ENCODE peak calls at places on chromosomes 4 and X, in four cellular contexts. D, C, P and O are unnamed samples.

GRCh38 chrX:74450803-74451449 is 29.6 kb downstream of the SLC16A2 start:
- DNase-seq in D (peak; percentile 89), C (peak; percentile 10), P (peak; percentile 90), O (no peak)

GRCh38 chr4:112348488-112349158 is 51.5 kb downstream of the ALPK1 start:
- DNase-seq in D (peak; percentile 60), C (peak; percentile 32), P (peak; percentile 87), O (no peak)

GRCh38 chr4:74969507-74970474 is 36.9 kb downstream of the PARM1 start:
- DNase-seq in D (no peak), C (no peak), P (no peak), O (no peak)

GRCh38 chrX:34810364-34810763 is 132.2 kb upstream of the FAM47B start:
- DNase-seq in D (peak; percentile 64), C (no peak), P (peak; percentile 69), O (no peak)

GRCh38 chr4:152363904-152364303 is 172.0 kb downstream of the FBXW7 start:
- DNase-seq in D (no peak), C (no peak), P (no peak), O (no peak)

GRCh38 chrX:103913356-103914020 is 48.9 kb upstream of the TMSB15B start:
- DNase-seq in D (peak; percentile 2), C (no peak), P (peak; percentile 11), O (no peak)

GRCh38 chrX:9598344-9598743 is 133.5 kb downstream of the TBL1X start:
- DNase-seq in D (no peak), C (no peak), P (no peak), O (no peak)

GRCh38 chr4:40314951-40315350 is 20.2 kb upstream of the CHRNA9 start:
- DNase-seq in D (peak; percentile 64), C (no peak), P (peak; percentile 29), O (no peak)

GRCh38 chr4:123939621-123940020 is 543.0 kb downstream of the SPRY1 start:
- DNase-seq in D (peak; percentile 55), C (peak; percentile 13), P (peak; percentile 78), O (no peak)

GRCh38 chrX:9465380-9466114 is 689 bp downstream of the TBL1X start:
- DNase-seq in D (no peak), C (no peak), P (peak; percentile 41), O (peak; percentile 25)

GRCh38 chr4:81652069-81652478 is 180.4 kb upstream of the RASGEF1B start:
- DNase-seq in D (no peak), C (no peak), P (no peak), O (no peak)

GRCh38 chrX:74325130-74326059 is 21.4 kb downstream of the ZCCHC13 start:
- DNase-seq in D (no peak), C (no peak), P (no peak), O (no peak)

GRCh38 chr4:145819246-145820181 is 119.1 kb downstream of the ZNF827 start:
- DNase-seq in D (no peak), C (no peak), P (no peak), O (no peak)

GRCh38 chr4:141636077-141636770 is at the start of gene IL15:
- DNase-seq in D (peak; percentile 86), C (peak; percentile 36), P (peak; percentile 78), O (peak; percentile 83)

GRCh38 chr4:2186133-2186864 is 55.6 kb downstream of the HAUS3 start:
- DNase-seq in D (peak; percentile 60), C (peak; percentile 52), P (no peak), O (no peak)

GRCh38 chr4:152392079-152392478 is 143.8 kb downstream of the FBXW7 start:
- DNase-seq in D (peak; percentile 14), C (no peak), P (no peak), O (no peak)

GRCh38 chr4:183905081-183905592 is at the start of gene STOX2:
- DNase-seq in D (peak; percentile 58), C (no peak), P (peak; percentile 38), O (no peak)

GRCh38 chr4:71377561-71377960 is 38.7 kb downstream of the SLC4A4 start:
- DNase-seq in D (peak; percentile 96), C (no peak), P (peak; percentile 83), O (no peak)

GRCh38 chr4:61201562-61202099 is 1.5 kb downstream of the ADGRL3 start:
- DNase-seq in D (no peak), C (no peak), P (no peak), O (no peak)

GRCh38 chr4:41212221-41213203 is 1.8 kb downstream of the APBB2 start:
- DNase-seq in D (peak; percentile 72), C (no peak), P (peak; percentile 77), O (no peak)

GRCh38 chr4:14168919-14169318 is 541.4 kb upstream of the BOD1L1 start:
- DNase-seq in D (peak; percentile 97), C (no peak), P (peak; percentile 94), O (no peak)

GRCh38 chr4:84582302-84582987 is 482 bp upstream of the CDS1 start:
- DNase-seq in D (peak; percentile 91), C (peak; percentile 81), P (peak; percentile 67), O (no peak)
- H2AFZ ChIP-seq in D (peak overlapping the region; percentile 91), C (peak overlapping the region; percentile 40), P (peak overlapping the region; percentile 79), O (no peak overlapping the region)

GRCh38 chr4:22465996-22466395 is 49.9 kb downstream of the ADGRA3 start:
- DNase-seq in D (no peak), C (no peak), P (no peak), O (no peak)
- H3K27me3 ChIP-seq in D (no peaks in the 10 kb centered on the region), C (no peaks in the 10 kb centered on the region), P (no peaks in the 10 kb centered on the region), O (no peaks in the 10 kb centered on the region)

GRCh38 chrX:12999422-12999821 is 24.5 kb downstream of the TMSB4X start:
- DNase-seq in D (no peak), C (no peak), P (no peak), O (peak; percentile 77)
- H2AFZ ChIP-seq in D (no peak overlapping the region), C (no peak overlapping the region), P (no peak overlapping the region), O (peak overlapping the region; percentile 25)

DNA sequence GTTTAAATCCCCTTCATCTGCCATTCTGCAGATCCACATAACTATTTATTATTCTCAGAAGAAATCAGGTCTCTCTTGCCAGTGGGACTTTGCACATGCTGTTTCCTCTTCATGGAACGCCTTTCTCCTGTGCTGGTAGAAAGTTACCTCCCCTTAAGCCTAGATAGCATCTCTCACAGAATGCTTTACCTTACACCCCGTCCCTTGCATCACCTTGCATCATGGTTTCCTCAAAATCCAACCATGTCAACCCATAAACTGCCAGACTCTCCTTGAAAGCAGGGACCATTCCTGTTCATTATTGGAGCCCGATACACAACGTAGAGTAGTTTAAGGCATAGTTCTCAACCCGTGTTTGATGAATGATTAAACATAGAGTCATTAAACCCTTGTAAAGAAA is 396.2 kb upstream of the F9 start:
- DNase-seq in D (no peak), C (no peak), P (no peak), O (no peak)
- H3K27me3 ChIP-seq in D (no peaks in the 10 kb centered on the region), C (no peaks in the 10 kb centered on the region), P (no peaks in the 10 kb centered on the region), O (no peaks in the 10 kb centered on the region)

GRCh38 chr4:107896651-107897050 is 34.7 kb upstream of the CYP2U1 start:
- DNase-seq in D (no peak), C (no peak), P (no peak), O (no peak)

GRCh38 chr4:107893171-107894137 is 37.9 kb upstream of the CYP2U1 start:
- DNase-seq in D (no peak), C (no peak), P (no peak), O (no peak)

GRCh38 chr4:107897823-107898222 is 33.5 kb upstream of the CYP2U1 start:
- DNase-seq in D (no peak), C (no peak), P (peak; percentile 25), O (no peak)

GRCh38 chr4:107894138-107894603 is 37.2 kb upstream of the CYP2U1 start:
- DNase-seq in D (no peak), C (no peak), P (no peak), O (no peak)

DNA sequence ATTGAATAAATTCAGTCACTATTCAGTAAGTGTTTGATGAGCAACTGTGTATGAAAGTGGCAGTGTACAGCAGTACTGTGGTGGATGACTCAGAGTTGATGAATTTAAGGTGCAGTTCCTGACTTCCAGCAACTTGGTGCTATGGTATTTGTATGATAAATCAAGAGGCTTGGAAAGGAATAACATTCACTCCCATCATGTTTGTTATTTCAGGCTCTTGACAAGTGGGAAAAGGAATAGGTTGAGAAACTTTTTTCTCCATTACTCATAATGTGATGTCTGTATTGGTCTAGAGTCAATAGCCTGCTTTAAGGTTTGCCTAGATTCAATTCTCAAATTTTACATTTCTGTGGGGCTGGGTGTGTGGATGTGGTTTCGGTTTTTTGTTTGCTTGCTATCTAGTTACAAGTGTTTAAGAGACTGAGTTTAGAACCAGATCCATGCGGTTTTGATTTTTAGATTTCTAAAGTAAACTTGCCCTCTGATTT is 35.1 kb upstream of the CYP2U1 start:
- DNase-seq in D (peak; percentile 92), C (peak; percentile 92), P (peak; percentile 91), O (no peak)
- H2AFZ ChIP-seq in D (no peak overlapping the region), C (no peak overlapping the region), P (no peak overlapping the region), O (no peak overlapping the region)

GRCh38 chr4:7713757-7714156 is 225.9 kb downstream of the AFAP1 start:
- DNase-seq in D (no peak), C (no peak), P (no peak), O (no peak)

GRCh38 chr4:7710126-7710525 is 229.5 kb downstream of the AFAP1 start:
- DNase-seq in D (no peak), C (no peak), P (no peak), O (no peak)

GRCh38 chr4:7711330-7711963 is 228.2 kb downstream of the AFAP1 start:
- DNase-seq in D (no peak), C (no peak), P (no peak), O (no peak)

GRCh38 chr4:7710576-7711329 is 228.9 kb downstream of the AFAP1 start:
- DNase-seq in D (no peak), C (no peak), P (no peak), O (no peak)

DNA sequence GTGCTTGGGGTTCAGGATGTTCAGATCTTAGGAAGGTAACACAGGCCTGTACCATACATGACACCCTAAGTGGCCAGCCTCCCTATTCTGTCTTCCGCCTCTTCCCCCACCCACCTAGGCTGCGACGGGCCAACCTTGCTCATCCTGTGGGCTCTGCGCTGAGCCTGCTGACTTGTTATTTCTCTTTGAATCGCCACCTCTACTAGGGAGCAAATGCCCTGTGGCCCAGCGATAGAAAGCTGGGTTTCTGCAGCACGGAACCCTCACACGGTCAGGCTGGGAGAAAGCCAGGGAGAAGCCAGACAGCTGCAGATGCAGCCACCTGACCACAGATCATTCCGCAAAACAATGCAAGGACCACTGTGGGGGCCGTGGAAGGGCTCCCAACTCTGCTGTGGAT is 227.6 kb downstream of the AFAP1 start:
- DNase-seq in D (no peak), C (no peak), P (no peak), O (no peak)
- H3K27me3 ChIP-seq in D (no peaks in the 10 kb centered on the region), C (peaks cover 6% of the 10 kb centered on the region), P (no peaks in the 10 kb centered on the region), O (peaks cover 10% of the 10 kb centered on the region)

DNA sequence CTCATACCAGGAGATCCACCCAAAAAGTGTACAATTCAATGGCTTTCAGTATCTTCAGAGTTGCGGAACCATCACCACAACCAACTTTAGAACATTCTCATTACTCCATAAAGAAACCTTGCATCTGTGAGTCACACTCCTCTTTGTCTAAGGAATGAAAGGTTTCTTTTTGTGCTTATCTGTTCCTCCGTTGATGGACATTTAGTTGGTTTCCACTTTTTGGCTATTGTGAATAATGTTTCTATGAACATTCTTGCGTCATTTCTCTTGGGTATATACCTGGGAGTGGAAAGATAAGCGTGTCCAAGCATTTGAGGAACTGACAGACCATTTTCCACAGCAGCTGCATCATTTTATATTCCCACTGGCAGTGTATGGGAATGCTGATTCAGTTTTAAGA is 10.6 kb downstream of the FAM184B start:
- DNase-seq in D (no peak), C (no peak), P (no peak), O (no peak)
- H2AFZ ChIP-seq in D (no peak overlapping the region), C (no peak overlapping the region), P (no peak overlapping the region), O (no peak overlapping the region)

GRCh38 chr4:113776016-113776415 is 14.5 kb upstream of the CAMK2D start:
- DNase-seq in D (no peak), C (no peak), P (no peak), O (no peak)
- H3K27me3 ChIP-seq in D (no peaks in the 10 kb centered on the region), C (no peaks in the 10 kb centered on the region), P (no peaks in the 10 kb centered on the region), O (peaks cover 9% of the 10 kb centered on the region)

GRCh38 chrX:144637731-144638130 is 609.6 kb upstream of the SPANXN1 start:
- DNase-seq in D (no peak), C (no peak), P (no peak), O (no peak)
- H2AFZ ChIP-seq in D (no peak overlapping the region), C (no peak overlapping the region), P (no peak overlapping the region), O (no peak overlapping the region)